ENCODE peak calls at places on chromosome 19, in eight cellular contexts. One of them, this sample, is unnamed.

GRCh38 chr19:28221736-28222135 is 991.2 kb downstream of the UQCRFS1 start:
- DNase-seq in HEK293T: no peak
- DNase-seq in activated T-cell treated with anti-CD3 and anti-CD28 coated beads, Interleukin-2, amount 50 U/mL, for 24 hours: no peak
- DNase-seq in KBM-7: no peak
- DNase-seq in HFFc6: no peak
- DNase-seq in GM03348: no peak
- DNase-seq in AG04450: no peak
- DNase-seq in chondrocyte: no peak
- DNase-seq in this sample: no peak

GRCh38 chr19:48678201-48678600 is 5.4 kb upstream of the NTN5 start:
- DNase-seq in HEK293T: no peak
- DNase-seq in activated T-cell treated with anti-CD3 and anti-CD28 coated beads, Interleukin-2, amount 50 U/mL, for 24 hours: no peak
- DNase-seq in KBM-7: no peak
- DNase-seq in HFFc6: no peak
- DNase-seq in GM03348: no peak
- DNase-seq in AG04450: no peak
- DNase-seq in chondrocyte: no peak
- DNase-seq in this sample: no peak

GRCh38 chr19:33780746-33781145 is 15.9 kb upstream of the KCTD15 start:
- DNase-seq in HEK293T: no peak
- DNase-seq in activated T-cell treated with anti-CD3 and anti-CD28 coated beads, Interleukin-2, amount 50 U/mL, for 24 hours: no peak
- DNase-seq in KBM-7: no peak
- DNase-seq in HFFc6: no peak
- DNase-seq in GM03348: peak
- DNase-seq in AG04450: no peak
- DNase-seq in chondrocyte: no peak
- DNase-seq in this sample: no peak

GRCh38 chr19:6906559-6906958 is 19.2 kb downstream of the ADGRE1 start:
- DNase-seq in HEK293T: no peak
- DNase-seq in activated T-cell treated with anti-CD3 and anti-CD28 coated beads, Interleukin-2, amount 50 U/mL, for 24 hours: no peak
- DNase-seq in KBM-7: no peak
- DNase-seq in HFFc6: no peak
- DNase-seq in GM03348: no peak
- DNase-seq in AG04450: no peak
- DNase-seq in chondrocyte: no peak
- DNase-seq in this sample: no peak

GRCh38 chr19:28514166-28514565 is 698.8 kb downstream of the UQCRFS1 start:
- DNase-seq in HEK293T: no peak
- DNase-seq in activated T-cell treated with anti-CD3 and anti-CD28 coated beads, Interleukin-2, amount 50 U/mL, for 24 hours: no peak
- DNase-seq in KBM-7: no peak
- DNase-seq in HFFc6: no peak
- DNase-seq in GM03348: no peak
- DNase-seq in AG04450: no peak
- DNase-seq in chondrocyte: no peak
- DNase-seq in this sample: no peak

GRCh38 chr19:55226788-55227187 is 1.8 kb downstream of the TMEM86B start:
- DNase-seq in HEK293T: no peak
- DNase-seq in activated T-cell treated with anti-CD3 and anti-CD28 coated beads, Interleukin-2, amount 50 U/mL, for 24 hours: no peak
- DNase-seq in KBM-7: no peak
- DNase-seq in HFFc6: no peak
- DNase-seq in GM03348: no peak
- DNase-seq in AG04450: no peak
- DNase-seq in chondrocyte: no peak
- DNase-seq in this sample: no peak

GRCh38 chr19:48726573-48726972 is 7.0 kb upstream of the MAMSTR start:
- DNase-seq in HEK293T: no peak
- DNase-seq in activated T-cell treated with anti-CD3 and anti-CD28 coated beads, Interleukin-2, amount 50 U/mL, for 24 hours: peak
- DNase-seq in KBM-7: peak
- DNase-seq in HFFc6: no peak
- DNase-seq in GM03348: no peak
- DNase-seq in AG04450: no peak
- DNase-seq in chondrocyte: no peak
- DNase-seq in this sample: no peak

GRCh38 chr19:41131186-41131585 is 17.0 kb downstream of the CYP2F1 start:
- DNase-seq in HEK293T: no peak
- DNase-seq in activated T-cell treated with anti-CD3 and anti-CD28 coated beads, Interleukin-2, amount 50 U/mL, for 24 hours: no peak
- DNase-seq in KBM-7: no peak
- DNase-seq in HFFc6: no peak
- DNase-seq in GM03348: no peak
- DNase-seq in AG04450: no peak
- DNase-seq in chondrocyte: no peak
- DNase-seq in this sample: no peak

GRCh38 chr19:10113964-10114650 is 2.6 kb downstream of the P2RY11 start:
- DNase-seq in HEK293T: no peak
- DNase-seq in activated T-cell treated with anti-CD3 and anti-CD28 coated beads, Interleukin-2, amount 50 U/mL, for 24 hours: peak
- DNase-seq in KBM-7: peak
- DNase-seq in HFFc6: no peak
- DNase-seq in GM03348: no peak
- DNase-seq in AG04450: no peak
- DNase-seq in chondrocyte: no peak
- DNase-seq in this sample: no peak

GRCh38 chr19:32230441-32230840 is 115.0 kb upstream of the ZNF507 start:
- DNase-seq in HEK293T: no peak
- DNase-seq in activated T-cell treated with anti-CD3 and anti-CD28 coated beads, Interleukin-2, amount 50 U/mL, for 24 hours: no peak
- DNase-seq in KBM-7: no peak
- DNase-seq in HFFc6: no peak
- DNase-seq in GM03348: no peak
- DNase-seq in AG04450: no peak
- DNase-seq in chondrocyte: no peak
- DNase-seq in this sample: no peak

GRCh38 chr19:13986348-13986904 is 19.7 kb downstream of the RFX1 start:
- DNase-seq in HEK293T: no peak
- DNase-seq in activated T-cell treated with anti-CD3 and anti-CD28 coated beads, Interleukin-2, amount 50 U/mL, for 24 hours: peak
- DNase-seq in KBM-7: peak
- DNase-seq in HFFc6: peak
- DNase-seq in GM03348: peak
- DNase-seq in AG04450: peak
- DNase-seq in chondrocyte: no peak
- DNase-seq in this sample: peak

GRCh38 chr19:12670159-12670928 is 3.7 kb downstream of the WDR83 start:
- DNase-seq in HEK293T: no peak
- DNase-seq in activated T-cell treated with anti-CD3 and anti-CD28 coated beads, Interleukin-2, amount 50 U/mL, for 24 hours: no peak
- DNase-seq in KBM-7: no peak
- DNase-seq in HFFc6: no peak
- DNase-seq in GM03348: no peak
- DNase-seq in AG04450: no peak
- DNase-seq in chondrocyte: no peak
- DNase-seq in this sample: no peak

GRCh38 chr19:40280608-40281221 is 4.4 kb downstream of the AKT2 start:
- DNase-seq in HEK293T: no peak
- DNase-seq in activated T-cell treated with anti-CD3 and anti-CD28 coated beads, Interleukin-2, amount 50 U/mL, for 24 hours: no peak
- DNase-seq in KBM-7: no peak
- DNase-seq in HFFc6: no peak
- DNase-seq in GM03348: no peak
- DNase-seq in AG04450: no peak
- DNase-seq in chondrocyte: peak
- DNase-seq in this sample: peak

GRCh38 chr19:4534836-4535658 is at the start of gene PLIN5:
- DNase-seq in HEK293T: peak
- DNase-seq in activated T-cell treated with anti-CD3 and anti-CD28 coated beads, Interleukin-2, amount 50 U/mL, for 24 hours: peak
- DNase-seq in KBM-7: peak
- DNase-seq in HFFc6: peak
- DNase-seq in GM03348: peak
- DNase-seq in AG04450: no peak
- DNase-seq in chondrocyte: no peak
- DNase-seq in this sample: peak

GRCh38 chr19:54558339-54558738 is 15.3 kb upstream of the LILRA2 start:
- DNase-seq in HEK293T: no peak
- DNase-seq in activated T-cell treated with anti-CD3 and anti-CD28 coated beads, Interleukin-2, amount 50 U/mL, for 24 hours: no peak
- DNase-seq in KBM-7: no peak
- DNase-seq in HFFc6: no peak
- DNase-seq in GM03348: no peak
- DNase-seq in AG04450: no peak
- DNase-seq in chondrocyte: no peak
- DNase-seq in this sample: no peak

GRCh38 chr19:41886761-41887710 is 4.1 kb downstream of the ARHGEF1 start:
- DNase-seq in HEK293T: no peak
- DNase-seq in activated T-cell treated with anti-CD3 and anti-CD28 coated beads, Interleukin-2, amount 50 U/mL, for 24 hours: no peak
- DNase-seq in KBM-7: no peak
- DNase-seq in HFFc6: no peak
- DNase-seq in GM03348: no peak
- DNase-seq in AG04450: no peak
- DNase-seq in chondrocyte: no peak
- DNase-seq in this sample: no peak

GRCh38 chr19:16869331-16869972 is 19.3 kb upstream of the F2RL3 start:
- DNase-seq in HEK293T: no peak
- DNase-seq in activated T-cell treated with anti-CD3 and anti-CD28 coated beads, Interleukin-2, amount 50 U/mL, for 24 hours: no peak
- DNase-seq in KBM-7: no peak
- DNase-seq in HFFc6: no peak
- DNase-seq in GM03348: no peak
- DNase-seq in AG04450: no peak
- DNase-seq in chondrocyte: no peak
- DNase-seq in this sample: no peak